ENCODE peak calls at places on chromosomes 11 and 22, in eight cellular contexts. P is frontal cortex; L is GM12891; S is LHCN-M2; H is stimulated activated CD4-positive, alpha-beta T cell treated with anti-CD3 and anti-CD28 coated beads, Interleukin-4, amount 100 ng/mL, for 24 hours; R is hippocampal formation; T is NCI-H146; G is COR-L47. Z is an unnamed sample.

GRCh38 chr11:65859812-65860277 is 388 bp upstream of the MUS81 start:
- DNase-seq in R (no peak), G (peak; percentile 47), S (no peak), T (no peak), L (no peak), P (no peak), H (no peak), Z (no peak)

GRCh38 chr22:24146190-24146616 is 35.1 kb upstream of the SUSD2 start:
- DNase-seq in H (peak; percentile 18), P (no peak), T (peak; percentile 69), G (peak; percentile 61), R (no peak), S (peak; percentile 59), L (peak; percentile 66), Z (no peak)

GRCh38 chr11:80241766-80242165 is 800.9 kb upstream of the TENM4 start:
- DNase-seq in S (peak; percentile 1), H (no peak), L (no peak), P (no peak), T (no peak), G (no peak), R (no peak), Z (no peak)

GRCh38 chr11:84719935-84720577 is 907.1 kb downstream of the DLG2 start:
- DNase-seq in P (no peak), S (no peak), T (peak; percentile 18), G (no peak), L (no peak), R (no peak), H (no peak), Z (no peak)

GRCh38 chr11:8686325-8686724 is 3.7 kb downstream of the RPL27A start:
- DNase-seq in G (no peak), T (no peak), P (no peak), L (no peak), H (no peak), R (no peak), S (no peak), Z (no peak)

GRCh38 chr11:8683115-8683807 is 669 bp downstream of the RPL27A start:
- DNase-seq in G (no peak), T (peak; percentile 44), P (no peak), L (no peak), R (no peak), S (no peak), H (peak; percentile 38), Z (no peak)

GRCh38 chr11:70521475-70522260 is 123.3 kb downstream of the CTTN start:
- DNase-seq in L (no peak), R (no peak), P (peak; percentile 53), T (peak; percentile 49), H (no peak), S (no peak), G (no peak), Z (no peak)

GRCh38 chr11:7690648-7691047 is 15.6 kb downstream of the OVCH2 start:
- DNase-seq in P (no peak), L (no peak), S (no peak), T (no peak), H (no peak), R (peak; percentile 21), G (no peak), Z (no peak)

GRCh38 chr22:46587492-46588278 is 32.5 kb upstream of the GRAMD4 start:
- DNase-seq in H (no peak), P (no peak), T (no peak), L (peak; percentile 83), R (no peak), S (no peak), G (peak; percentile 22), Z (no peak)

GRCh38 chr11:36308577-36308976 is 12.5 kb downstream of the PRR5L start:
- DNase-seq in L (no peak), P (no peak), H (no peak), G (no peak), R (no peak), T (no peak), S (no peak), Z (no peak)

GRCh38 chr11:57460756-57461749 is 725 bp downstream of the RTN4RL2 start:
- DNase-seq in G (peak; percentile 57), T (peak; percentile 76), L (no peak), H (no peak), R (no peak), P (no peak), S (no peak), Z (peak; percentile 4)

GRCh38 chr22:43883719-43884415 is 7.9 kb downstream of the PNPLA5 start:
- DNase-seq in L (no peak), P (no peak), R (no peak), G (no peak), T (no peak), S (no peak), H (no peak), Z (no peak)

GRCh38 chr11:8059571-8060011 is 21.4 kb upstream of the TUB start:
- DNase-seq in T (no peak), G (no peak), L (no peak), P (no peak), H (no peak), S (no peak), R (no peak), Z (no peak)

GRCh38 chr11:45335434-45335833 is 49.3 kb upstream of the SYT13 start:
- DNase-seq in S (no peak), T (no peak), G (no peak), L (no peak), H (no peak), R (no peak), P (no peak), Z (no peak)